ENCODE peak calls at places on chromosomes 7 and 10, in ten cellular contexts. J is NCI-H82, C is choroid plexus epithelial cell, I is SHP77 treated with DMSO at 0.1 percent for 48 hours, H is left cardiac atrium, N is fibroblast of the aortic adventitia, F is midbrain, T is anterior cingulate cortex, E is AG08395, G is small intestine. Z is an unnamed sample.

GRCh38 chr10:24811906-24812305 is 88.2 kb upstream of the ARHGAP21 start:
- DNase-seq in C (peak), T (peak), H (no peak), N (no peak), F (peak), E (no peak), J (no peak), G (no peak), I (no peak), Z (no peak)

GRCh38 chr10:29041512-29042150 is 247.2 kb upstream of the LYZL1 start:
- DNase-seq in H (no peak), C (no peak), J (no peak), E (peak), T (no peak), F (no peak), I (no peak), G (no peak), N (peak), Z (no peak)

GRCh38 chr10:121165276-121165675 is 314.1 kb downstream of the WDR11 start:
- DNase-seq in J (no peak), G (no peak), C (no peak), H (no peak), I (no peak), E (peak), N (no peak), T (no peak), F (no peak), Z (no peak)

GRCh38 chr7:35802649-35803048 is 1.8 kb downstream of the SEPTIN7 start:
- DNase-seq in E (no peak), N (no peak), G (no peak), H (no peak), F (no peak), J (peak), C (no peak), I (no peak), T (no peak), Z (no peak)

GRCh38 chr10:12540341-12540781 is 191.0 kb downstream of the CAMK1D start:
- DNase-seq in F (no peak), C (peak), T (no peak), N (no peak), E (peak), J (no peak), H (no peak), I (no peak), G (no peak), Z (no peak)

GRCh38 chr7:73885975-73886798 is 25.2 kb downstream of the TMEM270 start:
- DNase-seq in E (peak), I (no peak), T (no peak), J (no peak), N (peak), G (no peak), C (peak), F (peak), H (peak), Z (no peak)

GRCh38 chr7:87413951-87414381 is 61.5 kb downstream of the ABCB4 start:
- DNase-seq in H (no peak), G (no peak), N (peak), J (peak), T (no peak), C (peak), I (no peak), E (peak), F (no peak), Z (no peak)

GRCh38 chr7:98681496-98681895 is 64.4 kb downstream of the NPTX2 start:
- DNase-seq in C (no peak), N (no peak), H (no peak), F (no peak), G (no peak), T (no peak), E (no peak), J (no peak), I (no peak), Z (no peak)

GRCh38 chr7:142308918-142309317 is 51.1 kb upstream of the PRSS58 start:
- DNase-seq in G (no peak), E (no peak), N (no peak), T (no peak), J (no peak), H (no peak), F (peak), C (no peak), I (no peak), Z (no peak)

GRCh38 chr7:82360591-82361386 is 82.8 kb downstream of the CACNA2D1 start:
- DNase-seq in N (no peak), I (no peak), T (no peak), J (no peak), C (no peak), F (no peak), E (no peak), G (no peak), H (no peak), Z (no peak)

GRCh38 chr10:5685764-5686240 is 1.2 kb downstream of the TASOR2 start:
- DNase-seq in I (no peak), E (no peak), T (no peak), F (no peak), G (no peak), C (peak), J (peak), H (no peak), N (no peak), Z (no peak)

GRCh38 chr10:17265468-17265867 is 37.4 kb downstream of the VIM start:
- DNase-seq in C (no peak), T (no peak), E (peak), H (no peak), J (no peak), N (no peak), G (no peak), F (no peak), I (no peak), Z (no peak)

GRCh38 chr7:16846611-16847165 is 35.1 kb downstream of the AGR3 start:
- DNase-seq in F (no peak), T (no peak), I (peak), E (no peak), H (no peak), J (no peak), C (no peak), G (no peak), N (no peak), Z (no peak)

GRCh38 chr10:4181690-4182089 is 396.7 kb upstream of the KLF6 start:
- DNase-seq in T (no peak), G (no peak), F (no peak), E (no peak), C (no peak), H (no peak), I (no peak), N (peak), J (no peak), Z (no peak)

GRCh38 chr10:121644501-121644900 is 46.3 kb upstream of the FGFR2 start:
- DNase-seq in H (no peak), F (no peak), I (no peak), E (no peak), G (no peak), C (no peak), T (no peak), J (no peak), N (no peak), Z (no peak)

GRCh38 chr7:148256433-148256832 is 334.1 kb upstream of the C7orf33 start:
- DNase-seq in N (no peak), G (no peak), T (no peak), F (no peak), E (no peak), H (no peak), C (no peak), J (no peak), I (no peak), Z (no peak)

GRCh38 chr10:11819027-11819426 is 4.1 kb upstream of the PROSER2 start:
- DNase-seq in J (no peak), G (no peak), H (no peak), I (no peak), T (no peak), E (no peak), F (no peak), N (no peak), C (no peak), Z (no peak)

GRCh38 chr10:81874878-81875679 is at the start of gene NRG3:
- DNase-seq in C (no peak), N (no peak), G (no peak), I (no peak), T (peak), H (no peak), J (peak), E (no peak), F (peak), Z (no peak)

GRCh38 chr10:7460006-7460405 is 49.2 kb upstream of the SFMBT2 start:
- DNase-seq in G (no peak), E (no peak), H (no peak), J (no peak), F (no peak), I (no peak), C (no peak), T (no peak), N (no peak), Z (no peak)

GRCh38 chr7:584122-584465 is 64.4 kb upstream of the PDGFA start:
- DNase-seq in F (no peak), E (no peak), I (no peak), H (no peak), J (no peak), N (no peak), C (no peak), G (peak), T (no peak), Z (no peak)

GRCh38 chr10:24993237-24993958 is 22.6 kb downstream of the ENKUR start:
- DNase-seq in C (peak), I (no peak), N (no peak), H (no peak), J (no peak), F (no peak), T (no peak), E (no peak), G (peak), Z (no peak)

GRCh38 chr10:85646312-85646711 is 720.3 kb downstream of the GRID1 start:
- DNase-seq in I (no peak), J (peak), E (peak), C (peak), F (no peak), N (no peak), H (no peak), G (no peak), T (no peak), Z (no peak)

GRCh38 chr10:80163741-80164341 is 31.3 kb downstream of the PLAC9 start:
- DNase-seq in I (no peak), F (no peak), C (peak), G (peak), J (no peak), N (peak), E (peak), T (no peak), H (peak), Z (peak)

GRCh38 chr10:59970396-59971368 is 64.3 kb upstream of the CCDC6 start:
- DNase-seq in I (no peak), F (no peak), T (no peak), J (no peak), G (no peak), H (no peak), E (no peak), N (no peak), C (no peak), Z (no peak)

GRCh38 chr7:20114463-20114862 is 102.7 kb downstream of the MACC1 start:
- DNase-seq in N (no peak), T (no peak), G (no peak), C (no peak), F (peak), I (no peak), H (no peak), E (peak), J (no peak), Z (no peak)

GRCh38 chr10:17954856-17955255 is 3.1 kb downstream of the SLC39A12 start:
- DNase-seq in E (peak), C (no peak), J (no peak), G (no peak), N (peak), T (no peak), I (no peak), F (no peak), H (no peak), Z (no peak)

GRCh38 chr7:158047386-158048059 is 540.1 kb downstream of the PTPRN2 start:
- DNase-seq in C (no peak), E (no peak), J (no peak), T (no peak), F (no peak), N (no peak), G (no peak), H (no peak), I (no peak), Z (no peak)

Z was measured in cerebellar nuclear complex.